ENCODE peak calls at places on chromosome X, in eight cellular contexts. B, U, P, L, V, Y, I and H are unnamed samples.

GRCh38 chrX:13520931-13521330 is 48.5 kb upstream of the EGFL6 start:
- DNase-seq in B (no peak), U (no peak), P (no peak), L (no peak), V (no peak), Y (no peak), I (no peak), H (no peak)

GRCh38 chrX:48520976-48521352 is 644 bp upstream of the EBP start:
- DNase-seq in B (no peak), U (peak), P (no peak), L (no peak), V (no peak), Y (no peak), I (no peak), H (no peak)

GRCh38 chrX:111270339-111270738 is at the start of gene CAPN6:
- DNase-seq in B (no peak), U (no peak), P (peak), L (no peak), V (no peak), Y (peak), I (peak), H (peak)

GRCh38 chrX:39935414-39936064 is 162.2 kb downstream of the BCOR start:
- DNase-seq in B (no peak), U (no peak), P (no peak), L (no peak), V (no peak), Y (peak), I (peak), H (no peak)

GRCh38 chrX:71945435-71945834 is 34.8 kb downstream of the NHSL2 start:
- DNase-seq in B (no peak), U (no peak), P (no peak), L (no peak), V (no peak), Y (no peak), I (no peak), H (no peak)

GRCh38 chrX:153766098-153766817 is 2.2 kb downstream of the PLXNB3 start:
- DNase-seq in B (peak), U (no peak), P (peak), L (peak), V (no peak), Y (peak), I (peak), H (no peak)

GRCh38 chrX:130091976-130092522 is 18.2 kb downstream of the ELF4 start:
- DNase-seq in B (peak), U (no peak), P (peak), L (peak), V (peak), Y (no peak), I (no peak), H (peak)

GRCh38 chrX:136525738-136526606 is 6.0 kb upstream of the VGLL1 start:
- DNase-seq in B (peak), U (peak), P (peak), L (no peak), V (no peak), Y (peak), I (peak), H (peak)

GRCh38 chrX:9824554-9824953 is 38.3 kb downstream of the SHROOM2 start:
- DNase-seq in B (no peak), U (no peak), P (no peak), L (no peak), V (no peak), Y (no peak), I (no peak), H (no peak)

GRCh38 chrX:53323196-53323595 is 41.8 kb upstream of the IQSEC2 start:
- DNase-seq in B (no peak), U (no peak), P (no peak), L (no peak), V (no peak), Y (no peak), I (no peak), H (no peak)

GRCh38 chrX:7730071-7730470 is 112.9 kb upstream of the VCX start:
- DNase-seq in B (no peak), U (no peak), P (no peak), L (no peak), V (no peak), Y (no peak), I (no peak), H (no peak)

GRCh38 chrX:15072880-15073279 is 197.0 kb downstream of the ASB9 start:
- DNase-seq in B (no peak), U (no peak), P (no peak), L (no peak), V (no peak), Y (no peak), I (no peak), H (no peak)

GRCh38 chrX:44891642-44892041 is 18.7 kb downstream of the KDM6A start:
- DNase-seq in B (no peak), U (no peak), P (no peak), L (no peak), V (no peak), Y (peak), I (no peak), H (no peak)

GRCh38 chrX:143466130-143466529 is 51.1 kb downstream of the SPANXN3 start:
- DNase-seq in B (no peak), U (no peak), P (no peak), L (no peak), V (no peak), Y (no peak), I (no peak), H (no peak)

GRCh38 chrX:85930099-85930498 is 117.3 kb downstream of the CHM start:
- DNase-seq in B (no peak), U (no peak), P (peak), L (no peak), V (no peak), Y (no peak), I (no peak), H (no peak)

GRCh38 chrX:104343408-104344129 is 88.8 kb upstream of the ESX1 start:
- DNase-seq in B (no peak), U (peak), P (peak), L (no peak), V (peak), Y (peak), I (peak), H (no peak)

GRCh38 chrX:2595258-2595657 is 94.5 kb upstream of the DHRSX start:
- DNase-seq in B (no peak), U (no peak), P (no peak), L (no peak), V (no peak), Y (peak), I (no peak), H (no peak)

GRCh38 chrX:130083107-130083490 is 27.2 kb downstream of the ELF4 start:
- DNase-seq in B (no peak), U (no peak), P (no peak), L (no peak), V (no peak), Y (no peak), I (no peak), H (no peak)

GRCh38 chrX:729583-730409 is 99.2 kb downstream of the SHOX start:
- DNase-seq in B (no peak), U (no peak), P (no peak), L (no peak), V (no peak), Y (no peak), I (no peak), H (no peak)

GRCh38 chrX:50988649-50989048 is 78.1 kb downstream of the BMP15 start:
- DNase-seq in B (no peak), U (peak), P (peak), L (no peak), V (peak), Y (peak), I (peak), H (no peak)

GRCh38 chrX:39716401-39716800 is 381.4 kb downstream of the BCOR start:
- DNase-seq in B (no peak), U (no peak), P (no peak), L (no peak), V (no peak), Y (no peak), I (no peak), H (no peak)

GRCh38 chrX:132270699-132271098 is 51.5 kb upstream of the RAP2C start:
- DNase-seq in B (no peak), U (no peak), P (peak), L (no peak), V (no peak), Y (peak), I (peak), H (no peak)

GRCh38 chrX:93791304-93791703 is 117.3 kb downstream of the FAM133A start:
- DNase-seq in B (no peak), U (no peak), P (no peak), L (no peak), V (no peak), Y (no peak), I (no peak), H (no peak)

GRCh38 chrX:149618871-149619270 is 12.7 kb downstream of the TMEM185A start:
- DNase-seq in B (no peak), U (no peak), P (no peak), L (no peak), V (no peak), Y (no peak), I (no peak), H (no peak)